ENCODE peak calls at places on chromosomes 7 and 10, in five cellular contexts. One of them, this sample, is unnamed.

GRCh38 chr7:99235925-99236324 is 28.0 kb upstream of the KPNA7 start:
- DNase-seq in body of pancreas: no peak
- DNase-seq in GM10248: no peak
- DNase-seq in thoracic aorta: no peak
- DNase-seq in CD4-positive, alpha-beta T cell: no peak
- DNase-seq in this sample: no peak

GRCh38 chr10:131825150-131825907 is 75.5 kb upstream of the PPP2R2D start:
- DNase-seq in body of pancreas: no peak
- DNase-seq in GM10248: no peak
- DNase-seq in thoracic aorta: no peak
- DNase-seq in CD4-positive, alpha-beta T cell: no peak
- DNase-seq in this sample: peak

GRCh38 chr10:6151087-6151977 is 51.4 kb upstream of the PFKFB3 start:
- DNase-seq in body of pancreas: peak
- DNase-seq in GM10248: peak
- DNase-seq in thoracic aorta: no peak
- DNase-seq in CD4-positive, alpha-beta T cell: no peak
- DNase-seq in this sample: peak

GRCh38 chr7:27947581-27948278 is 207.8 kb downstream of the TAX1BP1 start:
- DNase-seq in body of pancreas: no peak
- DNase-seq in GM10248: no peak
- DNase-seq in thoracic aorta: no peak
- DNase-seq in CD4-positive, alpha-beta T cell: no peak
- DNase-seq in this sample: no peak

GRCh38 chr7:91325731-91326130 is 61.5 kb downstream of the FZD1 start:
- DNase-seq in body of pancreas: no peak
- DNase-seq in GM10248: no peak
- DNase-seq in thoracic aorta: no peak
- DNase-seq in CD4-positive, alpha-beta T cell: no peak
- DNase-seq in this sample: no peak

GRCh38 chr7:28964056-28964455 is 5.9 kb upstream of the TRIL start:
- DNase-seq in body of pancreas: no peak
- DNase-seq in GM10248: no peak
- DNase-seq in thoracic aorta: no peak
- DNase-seq in CD4-positive, alpha-beta T cell: no peak
- DNase-seq in this sample: no peak

GRCh38 chr7:157876469-157877285 is 539.9 kb downstream of the DNAJB6 start:
- DNase-seq in body of pancreas: no peak
- DNase-seq in GM10248: no peak
- DNase-seq in thoracic aorta: no peak
- DNase-seq in CD4-positive, alpha-beta T cell: no peak
- DNase-seq in this sample: peak

GRCh38 chr10:129528376-129528978 is 61.4 kb downstream of the MGMT start:
- DNase-seq in body of pancreas: no peak
- DNase-seq in GM10248: no peak
- DNase-seq in thoracic aorta: no peak
- DNase-seq in CD4-positive, alpha-beta T cell: no peak
- DNase-seq in this sample: no peak

GRCh38 chr7:131072505-131073091 is 255.1 kb upstream of the MKLN1 start:
- DNase-seq in body of pancreas: no peak
- DNase-seq in GM10248: no peak
- DNase-seq in thoracic aorta: no peak
- DNase-seq in CD4-positive, alpha-beta T cell: no peak
- DNase-seq in this sample: peak

GRCh38 chr10:124917168-124917938 is 24.6 kb upstream of the ZRANB1 start:
- DNase-seq in body of pancreas: peak
- DNase-seq in GM10248: peak
- DNase-seq in thoracic aorta: no peak
- DNase-seq in CD4-positive, alpha-beta T cell: peak
- DNase-seq in this sample: peak

GRCh38 chr7:153061913-153062528 is 302.5 kb downstream of the ACTR3B start:
- DNase-seq in body of pancreas: no peak
- DNase-seq in GM10248: no peak
- DNase-seq in thoracic aorta: no peak
- DNase-seq in CD4-positive, alpha-beta T cell: no peak
- DNase-seq in this sample: peak

GRCh38 chr7:53740971-53741370 is 705.5 kb downstream of the POM121L12 start:
- DNase-seq in body of pancreas: no peak
- DNase-seq in GM10248: no peak
- DNase-seq in thoracic aorta: no peak
- DNase-seq in CD4-positive, alpha-beta T cell: no peak
- DNase-seq in this sample: no peak

GRCh38 chr7:134946260-134946659 is 40.0 kb upstream of the AGBL3 start:
- DNase-seq in body of pancreas: no peak
- DNase-seq in GM10248: no peak
- DNase-seq in thoracic aorta: no peak
- DNase-seq in CD4-positive, alpha-beta T cell: no peak
- DNase-seq in this sample: no peak

GRCh38 chr7:41930538-41931262 is 227.8 kb upstream of the INHBA start:
- DNase-seq in body of pancreas: no peak
- DNase-seq in GM10248: no peak
- DNase-seq in thoracic aorta: no peak
- DNase-seq in CD4-positive, alpha-beta T cell: no peak
- DNase-seq in this sample: no peak

DNA sequence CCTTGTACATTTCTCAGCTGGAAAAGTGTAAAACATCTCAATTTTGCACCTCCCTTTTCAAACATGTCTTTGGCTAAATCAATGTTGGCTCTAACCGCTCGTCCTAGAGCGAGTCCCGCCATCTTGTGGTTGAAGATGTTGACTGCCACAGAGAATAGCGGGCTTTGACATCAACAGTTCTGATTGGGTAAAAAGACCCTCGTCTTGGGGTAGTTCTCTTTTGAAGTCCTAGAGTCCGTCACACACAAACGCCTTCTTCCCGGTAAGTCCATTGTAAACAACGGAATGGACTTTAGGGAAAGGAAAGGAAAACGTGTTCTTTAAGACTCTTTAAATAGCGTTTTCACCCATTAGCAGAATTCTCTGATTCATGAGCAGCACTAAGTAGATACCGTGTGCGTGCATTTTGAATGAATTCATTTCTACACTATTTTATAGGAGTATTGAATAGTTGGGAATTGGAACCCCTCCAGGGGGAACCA is 454 bp upstream of the RPP30 start:
- DNase-seq in body of pancreas: peak
- DNase-seq in GM10248: peak
- DNase-seq in thoracic aorta: no peak
- DNase-seq in CD4-positive, alpha-beta T cell: no peak
- DNase-seq in this sample: peak
- TF ChIP-seq CTCF in body of pancreas: peak
- TF ChIP-seq CTCF in GM10248: peak
- TF ChIP-seq CTCF in thoracic aorta: peak
- TF ChIP-seq CTCF in CD4-positive, alpha-beta T cell: peak
- TF ChIP-seq CTCF in this sample: peak

DNA sequence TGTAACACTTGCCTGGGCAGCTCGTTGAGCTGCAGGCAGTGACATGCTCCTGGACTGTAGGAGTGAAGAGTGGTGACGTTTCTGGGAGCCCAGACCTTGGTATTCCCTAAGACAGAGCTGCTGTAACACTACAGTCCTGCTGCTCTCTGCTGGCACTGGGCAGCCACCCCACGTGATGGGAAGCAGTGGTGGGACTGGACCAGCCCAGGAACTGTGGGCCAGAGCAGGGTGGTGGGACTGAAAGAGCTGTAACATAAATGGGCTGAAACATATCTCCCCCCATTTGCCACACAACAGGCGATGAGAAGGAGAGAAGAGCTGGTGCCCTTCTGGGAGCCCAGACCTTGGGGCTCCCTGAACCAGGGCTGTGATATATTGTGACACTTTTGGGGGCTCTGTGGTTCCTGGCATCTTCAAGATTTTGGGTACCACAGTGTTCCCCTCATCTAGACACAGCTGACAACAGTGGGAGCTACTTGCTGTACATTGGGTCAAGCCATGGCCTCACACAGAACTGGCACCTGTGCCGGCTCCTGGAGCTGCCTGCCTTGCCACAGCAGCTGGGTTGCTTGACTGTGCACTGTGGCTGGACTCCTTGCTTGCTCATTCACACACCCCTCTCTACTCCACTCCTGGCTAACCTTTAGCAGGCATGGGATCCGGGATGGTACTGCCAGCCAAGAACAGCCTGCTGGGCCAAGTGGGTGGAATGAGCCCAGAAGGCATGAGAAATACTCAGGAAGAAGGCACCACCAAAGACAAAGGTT is 161.3 kb upstream of the PCDH15 start:
- DNase-seq in body of pancreas: no peak
- DNase-seq in GM10248: no peak
- DNase-seq in thoracic aorta: no peak
- DNase-seq in CD4-positive, alpha-beta T cell: no peak
- DNase-seq in this sample: no peak
- TF ChIP-seq CTCF in body of pancreas: no peak
- TF ChIP-seq CTCF in GM10248: no peak
- TF ChIP-seq CTCF in thoracic aorta: no peak
- TF ChIP-seq CTCF in CD4-positive, alpha-beta T cell: no peak
- TF ChIP-seq CTCF in this sample: no peak

DNA sequence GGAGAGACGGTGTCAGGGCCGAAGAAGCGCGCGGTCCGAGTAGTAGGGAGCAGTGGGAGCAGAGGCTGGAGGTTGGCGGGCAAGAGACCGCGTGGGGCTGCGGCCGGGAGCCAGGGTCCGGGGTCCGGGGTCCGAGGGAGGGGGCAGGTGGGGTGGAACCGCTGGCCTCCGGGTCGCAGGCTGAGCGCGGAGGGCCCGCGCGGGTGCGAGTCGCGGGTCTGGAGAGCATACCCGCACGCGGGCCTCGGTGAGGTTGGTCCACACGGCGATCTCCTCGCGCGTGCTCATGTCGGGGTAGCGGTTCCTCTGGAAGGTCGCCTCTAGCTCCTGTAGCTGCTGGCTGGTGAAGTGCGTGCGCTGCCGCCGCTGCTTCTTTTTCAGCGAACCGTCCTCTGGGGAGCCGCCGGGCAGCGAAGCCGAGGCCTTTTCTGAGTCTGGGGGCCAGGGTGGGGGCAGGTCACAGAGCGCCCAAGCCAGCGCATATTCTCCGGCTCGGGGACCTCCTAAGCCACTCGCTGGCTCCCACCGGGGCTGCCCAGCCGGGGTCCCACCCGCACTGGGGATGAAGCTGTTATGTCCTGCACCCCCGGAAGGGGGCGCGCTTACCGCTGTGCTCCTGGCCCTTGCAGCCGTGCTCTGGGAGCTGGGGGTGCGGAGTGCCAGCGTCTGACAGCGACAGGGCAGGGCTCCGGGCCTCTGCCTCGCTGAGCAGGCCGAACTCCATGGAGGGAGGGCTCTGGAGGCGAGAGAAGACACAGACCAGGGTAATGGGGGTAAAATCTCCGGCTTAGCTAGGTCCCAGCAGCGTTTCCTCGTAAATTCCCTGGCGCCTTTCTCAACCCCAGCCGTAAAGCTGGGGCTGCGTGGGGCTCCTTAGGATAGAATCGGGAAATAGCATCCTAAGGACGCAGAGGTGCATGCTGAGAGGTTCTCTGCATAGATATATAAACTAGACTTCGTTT is 5.5 kb downstream of the ELOVL3 start:
- DNase-seq in body of pancreas: peak
- DNase-seq in GM10248: peak
- DNase-seq in thoracic aorta: no peak
- DNase-seq in CD4-positive, alpha-beta T cell: peak
- DNase-seq in this sample: peak
- TF ChIP-seq CTCF in body of pancreas: peak
- TF ChIP-seq CTCF in GM10248: peak
- TF ChIP-seq CTCF in thoracic aorta: peak
- TF ChIP-seq CTCF in CD4-positive, alpha-beta T cell: peak
- TF ChIP-seq CTCF in this sample: peak

GRCh38 chr10:64426745-64427144 is 905.5 kb downstream of the REEP3 start:
- DNase-seq in body of pancreas: no peak
- DNase-seq in GM10248: no peak
- DNase-seq in thoracic aorta: no peak
- DNase-seq in CD4-positive, alpha-beta T cell: no peak
- DNase-seq in this sample: no peak

DNA sequence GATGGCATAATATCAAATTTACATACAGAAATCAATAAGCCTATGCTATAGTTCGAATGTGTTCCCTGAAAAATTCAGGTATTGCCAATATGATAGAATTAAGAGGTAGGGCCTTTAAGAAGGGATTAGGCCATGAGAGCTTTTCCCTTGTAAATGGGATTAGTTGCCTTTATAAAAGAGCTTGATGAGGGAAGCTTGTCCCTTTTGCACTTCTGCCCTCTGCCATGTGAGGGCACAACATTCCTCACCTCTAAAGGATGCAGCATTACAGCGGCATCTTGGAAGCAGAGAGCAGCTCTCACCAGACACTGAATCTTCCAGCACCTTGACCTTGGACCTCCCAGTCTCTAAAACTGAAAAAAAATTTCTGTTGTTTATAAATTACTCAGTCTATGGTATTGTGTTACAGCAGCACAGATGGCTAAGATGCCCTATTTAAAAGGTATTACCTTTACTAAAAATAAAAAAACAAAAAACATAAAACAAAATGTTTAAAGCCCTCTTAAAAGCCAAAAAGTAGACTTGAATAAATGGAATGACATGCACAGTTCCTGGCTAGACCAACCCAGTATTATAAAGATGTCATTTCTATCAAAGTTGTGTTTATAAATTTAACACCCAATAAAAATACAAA is 909.6 kb downstream of the REEP3 start:
- DNase-seq in body of pancreas: peak
- DNase-seq in GM10248: no peak
- DNase-seq in thoracic aorta: no peak
- DNase-seq in CD4-positive, alpha-beta T cell: no peak
- DNase-seq in this sample: peak
- TF ChIP-seq CTCF in body of pancreas: peak
- TF ChIP-seq CTCF in GM10248: no peak
- TF ChIP-seq CTCF in thoracic aorta: no peak
- TF ChIP-seq CTCF in CD4-positive, alpha-beta T cell: no peak
- TF ChIP-seq CTCF in this sample: no peak

GRCh38 chr7:108002726-108003590 is at the start of gene LAMB1:
- DNase-seq in body of pancreas: peak
- DNase-seq in GM10248: peak
- DNase-seq in thoracic aorta: no peak
- DNase-seq in CD4-positive, alpha-beta T cell: no peak
- DNase-seq in this sample: peak

GRCh38 chr7:108003591-108003935 is 602 bp upstream of the LAMB1 start:
- DNase-seq in body of pancreas: no peak
- DNase-seq in GM10248: no peak
- DNase-seq in thoracic aorta: no peak
- DNase-seq in CD4-positive, alpha-beta T cell: no peak
- DNase-seq in this sample: no peak

GRCh38 chr7:108000875-108001758 is 1.8 kb downstream of the LAMB1 start:
- DNase-seq in body of pancreas: peak
- DNase-seq in GM10248: no peak
- DNase-seq in thoracic aorta: no peak
- DNase-seq in CD4-positive, alpha-beta T cell: no peak
- DNase-seq in this sample: peak

GRCh38 chr7:107999814-108000560 is 3.0 kb downstream of the LAMB1 start:
- DNase-seq in body of pancreas: no peak
- DNase-seq in GM10248: no peak
- DNase-seq in thoracic aorta: no peak
- DNase-seq in CD4-positive, alpha-beta T cell: no peak
- DNase-seq in this sample: no peak

GRCh38 chr7:108001759-108002725 is 919 bp downstream of the LAMB1 start:
- DNase-seq in body of pancreas: peak
- DNase-seq in GM10248: peak
- DNase-seq in thoracic aorta: no peak
- DNase-seq in CD4-positive, alpha-beta T cell: no peak
- DNase-seq in this sample: peak
- TF ChIP-seq CTCF in body of pancreas: no peak
- TF ChIP-seq CTCF in GM10248: no peak
- TF ChIP-seq CTCF in thoracic aorta: no peak
- TF ChIP-seq CTCF in CD4-positive, alpha-beta T cell: no peak
- TF ChIP-seq CTCF in this sample: no peak